ENCODE peak calls at places on chromosomes 4 and X, in five cellular contexts. C is lower lobe of right lung; I is left cardiac atrium; N is activated naive CD8-positive, alpha-beta T cell treated with anti-CD3 and anti-CD28 coated beads, Interleukin-2, amount 50 U/mL, for 24 hours; B is CD8-positive, alpha-beta T cell. V is an unnamed sample.

GRCh38 chrX:45696762-45697161 is 496.1 kb upstream of the DIPK2B start:
- ATAC-seq in I (no peak), B (no peak), N (peak), C (no peak), V (no peak)

GRCh38 chr4:30837131-30837539 is 117.0 kb downstream of the PCDH7 start:
- ATAC-seq in B (no peak), C (no peak), N (no peak), I (no peak), V (no peak)

GRCh38 chrX:41721590-41721989 is 2.4 kb upstream of the GPR82 start:
- ATAC-seq in B (no peak), I (no peak), C (no peak), N (peak), V (no peak)

GRCh38 chr4:140971077-140971792 is 162.0 kb downstream of the RNF150 start:
- ATAC-seq in N (no peak), C (no peak), B (no peak), I (peak), V (no peak)

GRCh38 chrX:46198858-46199257 is 346.4 kb downstream of the ZNF674 start:
- ATAC-seq in B (no peak), I (no peak), N (no peak), C (no peak), V (no peak)

GRCh38 chr4:13626492-13627184 is 887 bp downstream of the BOD1L1 start:
- ATAC-seq in C (no peak), B (no peak), N (no peak), I (no peak), V (no peak)

GRCh38 chrX:13742397-13743176 is 8.0 kb downstream of the OFD1 start:
- ATAC-seq in N (peak), I (no peak), C (peak), B (peak), V (peak)

GRCh38 chr4:128573781-128574508 is 235.6 kb upstream of the JADE1 start:
- ATAC-seq in C (peak), N (no peak), B (no peak), I (peak), V (no peak)

GRCh38 chrX:25021132-25021498 is 5.3 kb upstream of the ARX start:
- ATAC-seq in N (no peak), B (no peak), C (no peak), I (no peak), V (no peak)

GRCh38 chrX:122565952-122566351 is 618.1 kb upstream of the GRIA3 start:
- ATAC-seq in C (no peak), B (no peak), I (no peak), N (no peak), V (no peak)

GRCh38 chrX:41759817-41760216 is 35.8 kb downstream of the GPR82 start:
- ATAC-seq in C (no peak), I (no peak), N (no peak), B (no peak), V (no peak)

GRCh38 chr4:169744601-169745000 is 13.1 kb downstream of the HPF1 start:
- ATAC-seq in B (no peak), N (no peak), C (no peak), I (no peak), V (no peak)

GRCh38 chrX:132908891-132909290 is 49.5 kb downstream of the HS6ST2 start:
- ATAC-seq in B (no peak), C (no peak), N (no peak), I (no peak), V (no peak)

GRCh38 chr4:86675548-86675947 is 81.4 kb downstream of the PTPN13 start:
- ATAC-seq in N (no peak), B (no peak), I (no peak), C (no peak), V (no peak)

GRCh38 chr4:176066757-176067156 is 1.1 kb downstream of the WDR17 start:
- ATAC-seq in N (no peak), B (no peak), I (no peak), C (no peak), V (no peak)

GRCh38 chrX:17860179-17860780 is 818 bp downstream of the RAI2 start:
- ATAC-seq in B (no peak), N (no peak), I (peak), C (peak), V (no peak)

GRCh38 chr4:186499467-186499866 is 55.9 kb downstream of the MTNR1A start:
- ATAC-seq in B (no peak), I (no peak), C (no peak), N (no peak), V (no peak)

GRCh38 chr4:107853444-107854325 is 29.0 kb downstream of the SGMS2 start:
- ATAC-seq in N (no peak), C (peak), B (no peak), I (peak), V (no peak)

GRCh38 chr4:168610911-168611530 is 114.2 kb downstream of the PALLD start:
- ATAC-seq in B (no peak), N (no peak), I (no peak), C (no peak), V (no peak)

GRCh38 chr4:157048248-157048647 is 27.7 kb upstream of the GLRB start:
- ATAC-seq in B (no peak), I (peak), N (no peak), C (peak), V (no peak)

GRCh38 chr4:115234405-115235093 is 121.1 kb upstream of the NDST4 start:
- ATAC-seq in B (no peak), N (no peak), I (no peak), C (peak), V (no peak)

GRCh38 chr4:41590591-41590990 is 52.6 kb downstream of the LIMCH1 start:
- ATAC-seq in I (peak), N (no peak), C (no peak), B (no peak), V (no peak)

GRCh38 chrX:118745570-118745969 is 18.2 kb downstream of the IL13RA1 start:
- ATAC-seq in C (no peak), I (no peak), N (no peak), B (no peak), V (no peak)

GRCh38 chrX:102339312-102340298 is 92.6 kb downstream of the NXF2 start:
- ATAC-seq in I (no peak), N (no peak), C (no peak), B (no peak), V (peak)

GRCh38 chrX:132837126-132837525 is 121.3 kb downstream of the HS6ST2 start:
- ATAC-seq in I (no peak), B (no peak), N (no peak), C (no peak), V (no peak)

V was measured in stimulated activated memory B cell treated with anti-CD40 and anti-IgM and Interleukin-4, amounts not matched to agents 10 μg/mL and 1 μg/mL and 100 μg/mL, for 72 hours.